ENCODE peak calls at places on chromosomes 1 and 21, in seven cellular contexts. R is fibroblast of lung; L is activated CD4-positive, alpha-beta T cell treated with anti-CD3 and anti-CD28 coated beads, Interleukin-2, amount 10 ng/mL, durations not matched to agents 7 days and 5 days; Z is SIG-M5; Q is GM12865; W is midbrain; G is cardiac fibroblast. I is an unnamed sample.
A peak's percentile ranks its signal among the peaks of the same experiment; 100 is the strongest.

GRCh38 chr21:24259241-24259640 is 1348.0 kb downstream of the MRPL39 start:
- DNase-seq in R (peak; percentile 3), L (no peak), G (peak; percentile 7), Q (no peak), W (no peak), Z (no peak), I (no peak)

GRCh38 chr21:26846036-26846931 is 1.1 kb upstream of the ADAMTS1 start:
- DNase-seq in W (peak; percentile 71), Z (no peak), R (peak; percentile 65), G (peak; percentile 71), L (no peak), Q (no peak), I (peak; percentile 58)

GRCh38 chr1:74729741-74730478 is 2.9 kb downstream of the CRYZ start:
- DNase-seq in R (peak; percentile 69), G (peak; percentile 36), Z (no peak), Q (no peak), L (no peak), W (no peak), I (no peak)

GRCh38 chr1:94068096-94068830 is 52.7 kb downstream of the ABCA4 start:
- DNase-seq in G (peak; percentile 79), R (peak; percentile 86), L (no peak), Q (no peak), Z (no peak), W (no peak), I (no peak)

GRCh38 chr1:16181887-16182719 is 26.2 kb upstream of the EPHA2 start:
- DNase-seq in R (peak; percentile 92), L (no peak), Q (no peak), W (no peak), G (peak; percentile 95), Z (no peak), I (no peak)

GRCh38 chr21:14686466-14687276 is 140.6 kb upstream of the SAMSN1 start:
- DNase-seq in G (peak; percentile 74), Z (no peak), L (no peak), R (peak; percentile 9), W (no peak), Q (peak; percentile 88), I (no peak)

GRCh38 chr1:30942326-30942978 is 33.9 kb upstream of the SDC3 start:
- DNase-seq in Z (no peak), W (peak; percentile 55), G (peak; percentile 49), L (no peak), R (no peak), Q (no peak), I (no peak)

GRCh38 chr1:212104586-212105282 is 69.2 kb downstream of the DTL start:
- DNase-seq in W (no peak), Z (no peak), G (no peak), Q (no peak), R (no peak), L (no peak), I (no peak)

GRCh38 chr1:1199961-1200875 is 6.2 kb downstream of the TNFRSF18 start:
- DNase-seq in Z (no peak), G (no peak), Q (no peak), W (no peak), R (no peak), L (no peak), I (no peak)

GRCh38 chr1:158391099-158391498 is 8.2 kb downstream of the OR10T2 start:
- DNase-seq in Z (no peak), L (no peak), R (no peak), G (no peak), Q (no peak), W (no peak), I (no peak)

GRCh38 chr1:243710467-243710866 is 139.6 kb downstream of the AKT3 start:
- DNase-seq in Q (no peak), W (no peak), L (no peak), G (no peak), Z (peak; percentile 34), R (no peak), I (no peak)

GRCh38 chr1:212364985-212365384 is 49.7 kb downstream of the PACC1 start:
- DNase-seq in G (no peak), L (no peak), R (no peak), Z (no peak), Q (no peak), W (peak; percentile 6), I (no peak)

GRCh38 chr1:111733183-111733995 is 5.8 kb downstream of the INKA2 start:
- DNase-seq in W (no peak), L (no peak), Z (peak; percentile 46), Q (no peak), G (peak; percentile 97), R (peak; percentile 73), I (no peak)